ENCODE peak calls at places on chromosomes 7 and 10, in four cellular contexts. One of them, this sample, is unnamed.

GRCh38 chr7:140623995-140624902 is 16.4 kb downstream of the DENND2A start:
- DNase-seq in activated CD4-positive, alpha-beta T cell treated with anti-CD3 and anti-CD28 coated beads, Interleukin-2, amount 10 ng/mL, durations not matched to agents 24 days and 14 days: no peak
- DNase-seq in activated naive CD4-positive, alpha-beta T cell: no peak
- DNase-seq in GM03348: no peak
- DNase-seq in this sample: no peak

GRCh38 chr10:9198611-9199010 is 1144.1 kb downstream of the GATA3 start:
- DNase-seq in activated CD4-positive, alpha-beta T cell treated with anti-CD3 and anti-CD28 coated beads, Interleukin-2, amount 10 ng/mL, durations not matched to agents 24 days and 14 days: no peak
- DNase-seq in activated naive CD4-positive, alpha-beta T cell: no peak
- DNase-seq in GM03348: peak; percentile 60
- DNase-seq in this sample: no peak

GRCh38 chr7:43698461-43699255 is 30.7 kb downstream of the COA1 start:
- DNase-seq in activated CD4-positive, alpha-beta T cell treated with anti-CD3 and anti-CD28 coated beads, Interleukin-2, amount 10 ng/mL, durations not matched to agents 24 days and 14 days: no peak
- DNase-seq in activated naive CD4-positive, alpha-beta T cell: no peak
- DNase-seq in GM03348: no peak
- DNase-seq in this sample: no peak

GRCh38 chr7:73829505-73829904 is 1.3 kb upstream of the CLDN4 start:
- DNase-seq in activated CD4-positive, alpha-beta T cell treated with anti-CD3 and anti-CD28 coated beads, Interleukin-2, amount 10 ng/mL, durations not matched to agents 24 days and 14 days: no peak
- DNase-seq in activated naive CD4-positive, alpha-beta T cell: no peak
- DNase-seq in GM03348: no peak
- DNase-seq in this sample: no peak

GRCh38 chr10:78991187-78991586 is 77.6 kb upstream of the ZMIZ1 start:
- DNase-seq in activated CD4-positive, alpha-beta T cell treated with anti-CD3 and anti-CD28 coated beads, Interleukin-2, amount 10 ng/mL, durations not matched to agents 24 days and 14 days: no peak
- DNase-seq in activated naive CD4-positive, alpha-beta T cell: no peak
- DNase-seq in GM03348: peak; percentile 21
- DNase-seq in this sample: no peak

GRCh38 chr7:84614821-84615506 is 420.4 kb upstream of the SEMA3A start:
- DNase-seq in activated CD4-positive, alpha-beta T cell treated with anti-CD3 and anti-CD28 coated beads, Interleukin-2, amount 10 ng/mL, durations not matched to agents 24 days and 14 days: no peak
- DNase-seq in activated naive CD4-positive, alpha-beta T cell: no peak
- DNase-seq in GM03348: no peak
- DNase-seq in this sample: no peak

GRCh38 chr10:69878951-69879350 is 77.2 kb downstream of the COL13A1 start:
- DNase-seq in activated CD4-positive, alpha-beta T cell treated with anti-CD3 and anti-CD28 coated beads, Interleukin-2, amount 10 ng/mL, durations not matched to agents 24 days and 14 days: no peak
- DNase-seq in activated naive CD4-positive, alpha-beta T cell: no peak
- DNase-seq in GM03348: no peak
- DNase-seq in this sample: no peak

GRCh38 chr10:125961743-125962142 is 65.4 kb downstream of the FANK1 start:
- DNase-seq in activated CD4-positive, alpha-beta T cell treated with anti-CD3 and anti-CD28 coated beads, Interleukin-2, amount 10 ng/mL, durations not matched to agents 24 days and 14 days: no peak
- DNase-seq in activated naive CD4-positive, alpha-beta T cell: no peak
- DNase-seq in GM03348: no peak
- DNase-seq in this sample: no peak

GRCh38 chr7:30548762-30549344 is 44.2 kb upstream of the GGCT start:
- DNase-seq in activated CD4-positive, alpha-beta T cell treated with anti-CD3 and anti-CD28 coated beads, Interleukin-2, amount 10 ng/mL, durations not matched to agents 24 days and 14 days: peak; percentile 78
- DNase-seq in activated naive CD4-positive, alpha-beta T cell: peak; percentile 9
- DNase-seq in GM03348: peak; percentile 79
- DNase-seq in this sample: peak; percentile 84

GRCh38 chr10:124197301-124198148 is 104.1 kb upstream of the CHST15 start:
- DNase-seq in activated CD4-positive, alpha-beta T cell treated with anti-CD3 and anti-CD28 coated beads, Interleukin-2, amount 10 ng/mL, durations not matched to agents 24 days and 14 days: no peak
- DNase-seq in activated naive CD4-positive, alpha-beta T cell: no peak
- DNase-seq in GM03348: no peak
- DNase-seq in this sample: peak; percentile 60

GRCh38 chr10:119575506-119575905 is 21.3 kb downstream of the TIAL1 start:
- DNase-seq in activated CD4-positive, alpha-beta T cell treated with anti-CD3 and anti-CD28 coated beads, Interleukin-2, amount 10 ng/mL, durations not matched to agents 24 days and 14 days: peak; percentile 80
- DNase-seq in activated naive CD4-positive, alpha-beta T cell: peak; percentile 12
- DNase-seq in GM03348: peak; percentile 27
- DNase-seq in this sample: no peak

GRCh38 chr10:94052901-94053638 is 59.3 kb downstream of the PLCE1 start:
- DNase-seq in activated CD4-positive, alpha-beta T cell treated with anti-CD3 and anti-CD28 coated beads, Interleukin-2, amount 10 ng/mL, durations not matched to agents 24 days and 14 days: no peak
- DNase-seq in activated naive CD4-positive, alpha-beta T cell: no peak
- DNase-seq in GM03348: peak; percentile 64
- DNase-seq in this sample: no peak

GRCh38 chr7:29988391-29989256 is 977 bp downstream of the SCRN1 start:
- DNase-seq in activated CD4-positive, alpha-beta T cell treated with anti-CD3 and anti-CD28 coated beads, Interleukin-2, amount 10 ng/mL, durations not matched to agents 24 days and 14 days: peak; percentile 73
- DNase-seq in activated naive CD4-positive, alpha-beta T cell: peak; percentile 6
- DNase-seq in GM03348: peak; percentile 68
- DNase-seq in this sample: peak; percentile 69

GRCh38 chr7:97020601-97021442 is 3.8 kb downstream of the DLX5 start:
- DNase-seq in activated CD4-positive, alpha-beta T cell treated with anti-CD3 and anti-CD28 coated beads, Interleukin-2, amount 10 ng/mL, durations not matched to agents 24 days and 14 days: no peak
- DNase-seq in activated naive CD4-positive, alpha-beta T cell: no peak
- DNase-seq in GM03348: no peak
- DNase-seq in this sample: no peak

GRCh38 chr10:121952226-121952625 is 22.8 kb downstream of the NSMCE4A start:
- DNase-seq in activated CD4-positive, alpha-beta T cell treated with anti-CD3 and anti-CD28 coated beads, Interleukin-2, amount 10 ng/mL, durations not matched to agents 24 days and 14 days: no peak
- DNase-seq in activated naive CD4-positive, alpha-beta T cell: no peak
- DNase-seq in GM03348: peak; percentile 27
- DNase-seq in this sample: no peak

GRCh38 chr10:126565456-126565855 is 105.0 kb downstream of the C10orf90 start:
- DNase-seq in activated CD4-positive, alpha-beta T cell treated with anti-CD3 and anti-CD28 coated beads, Interleukin-2, amount 10 ng/mL, durations not matched to agents 24 days and 14 days: no peak
- DNase-seq in activated naive CD4-positive, alpha-beta T cell: no peak
- DNase-seq in GM03348: no peak
- DNase-seq in this sample: no peak

GRCh38 chr10:132518572-132519381 is 18.8 kb upstream of the INPP5A start:
- DNase-seq in activated CD4-positive, alpha-beta T cell treated with anti-CD3 and anti-CD28 coated beads, Interleukin-2, amount 10 ng/mL, durations not matched to agents 24 days and 14 days: no peak
- DNase-seq in activated naive CD4-positive, alpha-beta T cell: no peak
- DNase-seq in GM03348: no peak
- DNase-seq in this sample: no peak

GRCh38 chr7:39507866-39508551 is 58.2 kb upstream of the YAE1 start:
- DNase-seq in activated CD4-positive, alpha-beta T cell treated with anti-CD3 and anti-CD28 coated beads, Interleukin-2, amount 10 ng/mL, durations not matched to agents 24 days and 14 days: no peak
- DNase-seq in activated naive CD4-positive, alpha-beta T cell: no peak
- DNase-seq in GM03348: no peak
- DNase-seq in this sample: no peak

This sample was measured in midbrain.